ENCODE peak calls at places on chromosomes 1 and 21, in six cellular contexts. I, Z, Q, U, Y and F are unnamed samples.

GRCh38 chr1:32651461-32652073 is 559 bp downstream of the RBBP4 start:
- DNase-seq in I (no peak), Z (no peak), Q (no peak), U (no peak), Y (no peak), F (no peak)

GRCh38 chr1:31714442-31715096 is 10.8 kb upstream of the COL16A1 start:
- DNase-seq in I (peak), Z (no peak), Q (peak), U (peak), Y (no peak), F (peak)

GRCh38 chr1:118978914-118979701 is 9.0 kb downstream of the TBX15 start:
- DNase-seq in I (no peak), Z (no peak), Q (peak), U (no peak), Y (no peak), F (no peak)

GRCh38 chr1:229341811-229342304 is 989 bp downstream of the CCSAP start:
- DNase-seq in I (no peak), Z (no peak), Q (peak), U (no peak), Y (no peak), F (no peak)

GRCh38 chr1:77948841-77949424 is 29.9 kb downstream of the FUBP1 start:
- DNase-seq in I (no peak), Z (no peak), Q (peak), U (peak), Y (no peak), F (no peak)

GRCh38 chr1:239947789-239948188 is 143.9 kb upstream of the FMN2 start:
- DNase-seq in I (no peak), Z (no peak), Q (no peak), U (no peak), Y (no peak), F (no peak)

GRCh38 chr1:235138821-235139220 is 10.2 kb upstream of the TOMM20 start:
- DNase-seq in I (no peak), Z (no peak), Q (no peak), U (no peak), Y (no peak), F (no peak)

GRCh38 chr1:218273757-218274505 is 11.2 kb upstream of the RRP15 start:
- DNase-seq in I (no peak), Z (no peak), Q (no peak), U (no peak), Y (no peak), F (no peak)

GRCh38 chr1:113515498-113515897 is 125.2 kb downstream of the MAGI3 start:
- DNase-seq in I (no peak), Z (no peak), Q (no peak), U (no peak), Y (no peak), F (no peak)

GRCh38 chr21:32334980-32335471 is 36.4 kb downstream of the MRAP start:
- DNase-seq in I (no peak), Z (no peak), Q (no peak), U (no peak), Y (no peak), F (no peak)

GRCh38 chr1:41365772-41366427 is 4.7 kb downstream of the FOXO6 start:
- DNase-seq in I (no peak), Z (peak), Q (peak), U (no peak), Y (no peak), F (peak)

GRCh38 chr1:68970571-68970970 is 473.7 kb upstream of the DEPDC1 start:
- DNase-seq in I (no peak), Z (no peak), Q (no peak), U (no peak), Y (no peak), F (no peak)

GRCh38 chr1:37473431-37474050 is 839 bp upstream of the ZC3H12A start:
- DNase-seq in I (peak), Z (no peak), Q (no peak), U (no peak), Y (no peak), F (no peak)

GRCh38 chr1:98881911-98882310 is 122.8 kb downstream of the PLPPR5 start:
- DNase-seq in I (no peak), Z (no peak), Q (no peak), U (no peak), Y (no peak), F (no peak)

GRCh38 chr1:161258439-161259386 is at the start of gene PCP4L1:
- DNase-seq in I (no peak), Z (no peak), Q (peak), U (no peak), Y (peak), F (peak)

GRCh38 chr1:178973671-178974091 is 52.0 kb upstream of the FAM20B start:
- DNase-seq in I (no peak), Z (peak), Q (peak), U (no peak), Y (no peak), F (no peak)

GRCh38 chr1:15417365-15417934 is 7.8 kb downstream of the EFHD2 start:
- DNase-seq in I (peak), Z (no peak), Q (no peak), U (no peak), Y (no peak), F (no peak)

GRCh38 chr1:9400425-9401079 is 107.9 kb downstream of the SPSB1 start:
- DNase-seq in I (no peak), Z (no peak), Q (peak), U (peak), Y (no peak), F (no peak)

GRCh38 chr1:70978623-70979022 is 69.0 kb downstream of the PTGER3 start:
- DNase-seq in I (no peak), Z (no peak), Q (no peak), U (no peak), Y (no peak), F (no peak)

GRCh38 chr1:109995536-109995935 is 11.0 kb downstream of the AHCYL1 start:
- DNase-seq in I (no peak), Z (no peak), Q (no peak), U (no peak), Y (no peak), F (no peak)

GRCh38 chr1:181255270-181255929 is 166.9 kb downstream of the IER5 start:
- DNase-seq in I (no peak), Z (no peak), Q (no peak), U (no peak), Y (no peak), F (no peak)

GRCh38 chr1:204532832-204533231 is 16.6 kb downstream of the MDM4 start:
- DNase-seq in I (no peak), Z (no peak), Q (no peak), U (no peak), Y (no peak), F (no peak)

GRCh38 chr1:199264911-199265310 is 626.1 kb downstream of the PTPRC start:
- DNase-seq in I (no peak), Z (no peak), Q (no peak), U (no peak), Y (no peak), F (no peak)

GRCh38 chr1:221708076-221708571 is 33.8 kb downstream of the DUSP10 start:
- DNase-seq in I (peak), Z (peak), Q (no peak), U (no peak), Y (no peak), F (no peak)

GRCh38 chr21:34693192-34693810 is 24.5 kb downstream of the CLIC6 start:
- DNase-seq in I (peak), Z (no peak), Q (peak), U (peak), Y (no peak), F (peak)

GRCh38 chr1:186050360-186050759 is 316.2 kb downstream of the HMCN1 start:
- DNase-seq in I (no peak), Z (no peak), Q (no peak), U (no peak), Y (no peak), F (no peak)

GRCh38 chr1:40932004-40932403 is 47.5 kb upstream of the CTPS1 start:
- DNase-seq in I (no peak), Z (no peak), Q (peak), U (peak), Y (no peak), F (peak)

GRCh38 chr1:37865348-37866119 is 6.1 kb upstream of the MTF1 start:
- DNase-seq in I (peak), Z (no peak), Q (no peak), U (no peak), Y (no peak), F (no peak)

GRCh38 chr1:23098463-23099170 is 70.0 kb downstream of the LUZP1 start:
- DNase-seq in I (peak), Z (no peak), Q (peak), U (peak), Y (peak), F (peak)

GRCh38 chr21:25639922-25640670 is 1.0 kb downstream of the JAM2 start:
- DNase-seq in I (no peak), Z (no peak), Q (peak), U (no peak), Y (no peak), F (peak)

GRCh38 chr1:27624467-27625233 is 10.3 kb downstream of the FGR start:
- DNase-seq in I (no peak), Z (peak), Q (peak), U (no peak), Y (no peak), F (no peak)
- TF ChIP-seq CREB1 in I (no peak), Z (no peak), Q (no peak), U (no peak), Y (no peak), F (no peak)

GRCh38 chr21:37006243-37006520 is 320 bp upstream of the RIPPLY3 start:
- DNase-seq in I (no peak), Z (no peak), Q (no peak), U (no peak), Y (no peak), F (no peak)
- TF ChIP-seq CREB1 in I (no peak), Z (no peak), Q (no peak), U (no peak), Y (no peak), F (no peak)

GRCh38 chr21:39144191-39144590 is 39.1 kb downstream of the PSMG1 start:
- DNase-seq in I (peak), Z (no peak), Q (no peak), U (no peak), Y (no peak), F (no peak)

GRCh38 chr21:39142972-39143371 is 40.3 kb downstream of the PSMG1 start:
- DNase-seq in I (no peak), Z (no peak), Q (no peak), U (no peak), Y (no peak), F (no peak)

GRCh38 chr21:39136711-39137110 is 46.5 kb downstream of the PSMG1 start:
- DNase-seq in I (no peak), Z (no peak), Q (no peak), U (no peak), Y (no peak), F (no peak)

GRCh38 chr21:39137248-39138186 is 45.7 kb downstream of the PSMG1 start:
- DNase-seq in I (peak), Z (no peak), Q (peak), U (peak), Y (no peak), F (peak)

GRCh38 chr21:39141502-39141901 is 41.7 kb downstream of the PSMG1 start:
- DNase-seq in I (no peak), Z (no peak), Q (no peak), U (no peak), Y (no peak), F (no peak)
- TF ChIP-seq CREB1 in I (no peak), Z (no peak), Q (no peak), U (no peak), Y (no peak), F (no peak)

GRCh38 chr1:226628624-226629155 is 80.1 kb downstream of the STUM start:
- DNase-seq in I (no peak), Z (no peak), Q (no peak), U (no peak), Y (no peak), F (no peak)
- TF ChIP-seq CREB1 in I (no peak), Z (no peak), Q (no peak), U (no peak), Y (no peak), F (no peak)

DNA sequence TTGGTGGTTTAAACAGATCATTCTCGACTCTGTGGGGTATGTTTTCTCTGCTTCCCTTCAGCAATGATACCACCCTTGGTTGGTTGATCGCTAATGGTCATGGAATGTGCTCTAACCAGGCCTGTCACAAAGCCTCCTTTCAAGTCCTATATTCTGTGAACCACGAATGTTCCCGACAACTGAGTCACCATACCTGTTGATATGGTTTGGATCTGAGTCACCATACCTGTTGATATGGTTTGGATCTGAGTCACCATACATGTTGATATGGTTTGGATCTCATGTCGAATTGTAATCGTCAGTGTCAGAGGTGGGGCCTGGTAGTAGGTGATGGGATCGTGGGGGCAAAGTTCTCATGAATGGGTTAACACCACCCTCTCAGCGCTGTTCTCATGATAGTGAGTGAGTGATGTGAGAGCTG is 10.2 kb upstream of the CAMK2N1 start:
- DNase-seq in I (no peak), Z (no peak), Q (no peak), U (peak), Y (no peak), F (no peak)
- TF ChIP-seq CREB1 in I (no peak), Z (no peak), Q (no peak), U (peak), Y (no peak), F (no peak)